ENCODE peak calls at places on chromosome 2, in six cellular contexts. G is NCI-H2107, S is fibroblast of lung, Y is SK-N-SH, I is iPS-NIHi11, O is fibroblast of mammary gland. U is an unnamed sample.

GRCh38 chr2:234438322-234438977 is 58.4 kb downstream of the ARL4C start:
- DNase-seq in O (no peak), S (no peak), I (no peak), G (no peak), Y (no peak), U (no peak)

GRCh38 chr2:172101707-172102158 is 967 bp downstream of the DLX2 start:
- DNase-seq in S (no peak), O (no peak), Y (peak), G (no peak), I (no peak), U (peak)

GRCh38 chr2:88078624-88079169 is 11.1 kb downstream of the SMYD1 start:
- DNase-seq in O (no peak), G (no peak), I (no peak), S (no peak), Y (peak), U (no peak)

GRCh38 chr2:39289609-39290008 is 45.8 kb upstream of the CDKL4 start:
- DNase-seq in S (peak), O (peak), I (no peak), Y (no peak), G (no peak), U (no peak)

GRCh38 chr2:26905341-26906198 is 57.6 kb downstream of the DPYSL5 start:
- DNase-seq in S (no peak), I (no peak), G (no peak), O (no peak), Y (no peak), U (no peak)

GRCh38 chr2:233464531-233465240 is 101.9 kb downstream of the USP40 start:
- DNase-seq in S (no peak), Y (no peak), G (no peak), I (no peak), O (no peak), U (no peak)

GRCh38 chr2:75431757-75432156 is 129.0 kb downstream of the EVA1A start:
- DNase-seq in I (no peak), S (no peak), Y (no peak), G (no peak), O (no peak), U (no peak)

GRCh38 chr2:184372484-184372883 is 225.8 kb upstream of the ZNF804A start:
- DNase-seq in S (no peak), I (no peak), O (no peak), G (no peak), Y (no peak), U (no peak)

GRCh38 chr2:138023976-138024375 is 59.7 kb downstream of the HNMT start:
- DNase-seq in Y (no peak), G (no peak), S (peak), I (no peak), O (no peak), U (no peak)

GRCh38 chr2:231394201-231395141 is 1.0 kb upstream of the B3GNT7 start:
- DNase-seq in O (no peak), S (no peak), I (peak), Y (peak), G (no peak), U (no peak)

GRCh38 chr2:15813481-15814266 is 126.7 kb upstream of the MYCN start:
- DNase-seq in G (no peak), O (no peak), Y (no peak), I (no peak), S (no peak), U (no peak)

GRCh38 chr2:149410701-149411484 is 80.5 kb downstream of the LYPD6 start:
- DNase-seq in O (peak), G (no peak), Y (no peak), I (no peak), S (peak), U (no peak)

GRCh38 chr2:203803046-203803429 is 64.5 kb upstream of the CTLA4 start:
- DNase-seq in O (no peak), Y (no peak), S (no peak), I (no peak), G (no peak), U (no peak)

GRCh38 chr2:96260404-96261260 is 5.2 kb downstream of the TMEM127 start:
- DNase-seq in Y (peak), I (peak), O (peak), S (peak), G (peak), U (no peak)

GRCh38 chr2:189624648-189625355 is 36.5 kb upstream of the ASNSD1 start:
- DNase-seq in G (no peak), S (no peak), O (no peak), Y (no peak), I (peak), U (no peak)